ENCODE peak calls at places on chromosomes 5 and 9, in five cellular contexts. One of them, this sample, is unnamed.

GRCh38 chr5:138439537-138440225 is 824 bp downstream of the REEP2 start:
- DNase-seq in stimulated activated CD4-positive, alpha-beta T cell treated with anti-CD3 and anti-CD28 coated beads, Interleukin-1b, Interleukin-23, amount 100 ng/mL, for 4 hours: no peak
- DNase-seq in choroid plexus epithelial cell: no peak
- DNase-seq in activated CD4-positive, alpha-beta T cell treated with anti-CD3 and anti-CD28 coated beads for 36 hours: no peak
- DNase-seq in adipocyte: peak; percentile 7
- DNase-seq in this sample: no peak

GRCh38 chr5:107673106-107673367 is 2.3 kb upstream of the EFNA5 start:
- DNase-seq in stimulated activated CD4-positive, alpha-beta T cell treated with anti-CD3 and anti-CD28 coated beads, Interleukin-1b, Interleukin-23, amount 100 ng/mL, for 4 hours: no peak
- DNase-seq in choroid plexus epithelial cell: no peak
- DNase-seq in activated CD4-positive, alpha-beta T cell treated with anti-CD3 and anti-CD28 coated beads for 36 hours: no peak
- DNase-seq in adipocyte: no peak
- DNase-seq in this sample: no peak

GRCh38 chr5:80125962-80126480 is 90.9 kb downstream of the THBS4 start:
- DNase-seq in stimulated activated CD4-positive, alpha-beta T cell treated with anti-CD3 and anti-CD28 coated beads, Interleukin-1b, Interleukin-23, amount 100 ng/mL, for 4 hours: no peak
- DNase-seq in choroid plexus epithelial cell: peak; percentile 85
- DNase-seq in activated CD4-positive, alpha-beta T cell treated with anti-CD3 and anti-CD28 coated beads for 36 hours: peak; percentile 33
- DNase-seq in adipocyte: peak; percentile 40
- DNase-seq in this sample: peak; percentile 16

GRCh38 chr5:78783434-78784130 is 135.0 kb upstream of the LHFPL2 start:
- DNase-seq in stimulated activated CD4-positive, alpha-beta T cell treated with anti-CD3 and anti-CD28 coated beads, Interleukin-1b, Interleukin-23, amount 100 ng/mL, for 4 hours: no peak
- DNase-seq in choroid plexus epithelial cell: no peak
- DNase-seq in activated CD4-positive, alpha-beta T cell treated with anti-CD3 and anti-CD28 coated beads for 36 hours: no peak
- DNase-seq in adipocyte: no peak
- DNase-seq in this sample: no peak

GRCh38 chr9:17509698-17510097 is 69.2 kb upstream of the SH3GL2 start:
- DNase-seq in stimulated activated CD4-positive, alpha-beta T cell treated with anti-CD3 and anti-CD28 coated beads, Interleukin-1b, Interleukin-23, amount 100 ng/mL, for 4 hours: no peak
- DNase-seq in choroid plexus epithelial cell: peak; percentile 49
- DNase-seq in activated CD4-positive, alpha-beta T cell treated with anti-CD3 and anti-CD28 coated beads for 36 hours: no peak
- DNase-seq in adipocyte: peak; percentile 12
- DNase-seq in this sample: no peak

GRCh38 chr9:124776952-124777645 is at the start of gene OLFML2A:
- DNase-seq in stimulated activated CD4-positive, alpha-beta T cell treated with anti-CD3 and anti-CD28 coated beads, Interleukin-1b, Interleukin-23, amount 100 ng/mL, for 4 hours: peak; percentile 15
- DNase-seq in choroid plexus epithelial cell: no peak
- DNase-seq in activated CD4-positive, alpha-beta T cell treated with anti-CD3 and anti-CD28 coated beads for 36 hours: peak; percentile 48
- DNase-seq in adipocyte: peak; percentile 60
- DNase-seq in this sample: no peak

GRCh38 chr5:94288937-94289336 is 329.5 kb downstream of the KIAA0825 start:
- DNase-seq in stimulated activated CD4-positive, alpha-beta T cell treated with anti-CD3 and anti-CD28 coated beads, Interleukin-1b, Interleukin-23, amount 100 ng/mL, for 4 hours: no peak
- DNase-seq in choroid plexus epithelial cell: peak; percentile 48
- DNase-seq in activated CD4-positive, alpha-beta T cell treated with anti-CD3 and anti-CD28 coated beads for 36 hours: no peak
- DNase-seq in adipocyte: peak; percentile 63
- DNase-seq in this sample: no peak

GRCh38 chr9:134024393-134024792 is 888 bp upstream of the BRD3OS start:
- DNase-seq in stimulated activated CD4-positive, alpha-beta T cell treated with anti-CD3 and anti-CD28 coated beads, Interleukin-1b, Interleukin-23, amount 100 ng/mL, for 4 hours: no peak
- DNase-seq in choroid plexus epithelial cell: no peak
- DNase-seq in activated CD4-positive, alpha-beta T cell treated with anti-CD3 and anti-CD28 coated beads for 36 hours: no peak
- DNase-seq in adipocyte: no peak
- DNase-seq in this sample: no peak

GRCh38 chr5:159094745-159095144 is 5.0 kb downstream of the EBF1 start:
- DNase-seq in stimulated activated CD4-positive, alpha-beta T cell treated with anti-CD3 and anti-CD28 coated beads, Interleukin-1b, Interleukin-23, amount 100 ng/mL, for 4 hours: no peak
- DNase-seq in choroid plexus epithelial cell: peak; percentile 95
- DNase-seq in activated CD4-positive, alpha-beta T cell treated with anti-CD3 and anti-CD28 coated beads for 36 hours: peak; percentile 81
- DNase-seq in adipocyte: peak; percentile 75
- DNase-seq in this sample: no peak

GRCh38 chr9:81690251-81690851 is 1.0 kb upstream of the TLE1 start:
- DNase-seq in stimulated activated CD4-positive, alpha-beta T cell treated with anti-CD3 and anti-CD28 coated beads, Interleukin-1b, Interleukin-23, amount 100 ng/mL, for 4 hours: no peak
- DNase-seq in choroid plexus epithelial cell: no peak
- DNase-seq in activated CD4-positive, alpha-beta T cell treated with anti-CD3 and anti-CD28 coated beads for 36 hours: no peak
- DNase-seq in adipocyte: peak; percentile 29
- DNase-seq in this sample: no peak

GRCh38 chr5:145776886-145777285 is 58.3 kb downstream of the PRELID2 start:
- DNase-seq in stimulated activated CD4-positive, alpha-beta T cell treated with anti-CD3 and anti-CD28 coated beads, Interleukin-1b, Interleukin-23, amount 100 ng/mL, for 4 hours: no peak
- DNase-seq in choroid plexus epithelial cell: peak; percentile 65
- DNase-seq in activated CD4-positive, alpha-beta T cell treated with anti-CD3 and anti-CD28 coated beads for 36 hours: no peak
- DNase-seq in adipocyte: peak; percentile 43
- DNase-seq in this sample: no peak

GRCh38 chr9:125146247-125146646 is 2.9 kb upstream of the SCAI start:
- DNase-seq in stimulated activated CD4-positive, alpha-beta T cell treated with anti-CD3 and anti-CD28 coated beads, Interleukin-1b, Interleukin-23, amount 100 ng/mL, for 4 hours: no peak
- DNase-seq in choroid plexus epithelial cell: peak; percentile 91
- DNase-seq in activated CD4-positive, alpha-beta T cell treated with anti-CD3 and anti-CD28 coated beads for 36 hours: no peak
- DNase-seq in adipocyte: peak; percentile 93
- DNase-seq in this sample: no peak

GRCh38 chr9:135773677-135774238 is 71.8 kb downstream of the KCNT1 start:
- DNase-seq in stimulated activated CD4-positive, alpha-beta T cell treated with anti-CD3 and anti-CD28 coated beads, Interleukin-1b, Interleukin-23, amount 100 ng/mL, for 4 hours: no peak
- DNase-seq in choroid plexus epithelial cell: no peak
- DNase-seq in activated CD4-positive, alpha-beta T cell treated with anti-CD3 and anti-CD28 coated beads for 36 hours: no peak
- DNase-seq in adipocyte: no peak
- DNase-seq in this sample: no peak

This sample was measured in HFF-Myc.